ENCODE peak calls at places on chromosome 10, in nine cellular contexts. Q is fibroblast of the aortic adventitia, O is hepatocyte, R is choroid plexus epithelial cell, J is fibroblast of pulmonary artery, G is dorsolateral prefrontal cortex, L is heart right ventricle, X is mucosa of descending colon, Z is mammary epithelial cell. U is an unnamed sample.

GRCh38 chr10:35372329-35372728 is 36.0 kb downstream of the CCNY start:
- DNase-seq in R (no peak), G (no peak), Z (peak; percentile 28), L (peak; percentile 42), J (peak; percentile 81), Q (peak; percentile 86), O (no peak), X (no peak), U (no peak)

GRCh38 chr10:108801775-108802516 is 1121.4 kb downstream of the XPNPEP1 start:
- DNase-seq in J (peak; percentile 11), O (no peak), Q (peak; percentile 69), R (peak; percentile 90), G (no peak), X (no peak), Z (no peak), L (no peak), U (peak; percentile 57)

GRCh38 chr10:88227342-88228018 is 355.6 kb downstream of the RNLS start:
- DNase-seq in J (peak; percentile 88), R (peak; percentile 81), Q (no peak), X (peak; percentile 70), G (peak; percentile 8), Z (no peak), L (no peak), O (no peak), U (no peak)

GRCh38 chr10:17064435-17064834 is 65.2 kb downstream of the CUBN start:
- DNase-seq in Z (no peak), G (no peak), O (no peak), J (no peak), Q (no peak), R (no peak), L (no peak), X (no peak), U (no peak)

GRCh38 chr10:114458955-114459354 is 54.7 kb upstream of the AFAP1L2 start:
- DNase-seq in Z (peak; percentile 21), J (peak; percentile 26), X (peak; percentile 51), L (peak; percentile 38), G (no peak), R (peak; percentile 64), O (peak; percentile 56), Q (no peak), U (no peak)

GRCh38 chr10:42980553-42981357 is 96.1 kb upstream of the RET start:
- DNase-seq in X (no peak), G (no peak), O (no peak), Z (no peak), J (no peak), R (no peak), L (no peak), Q (no peak), U (no peak)

GRCh38 chr10:71981024-71981867 is 17.1 kb downstream of the CHST3 start:
- DNase-seq in Q (peak; percentile 59), J (peak; percentile 36), G (peak; percentile 88), Z (peak; percentile 60), X (no peak), O (no peak), R (peak; percentile 45), L (no peak), U (no peak)

GRCh38 chr10:100654835-100655759 is 90.3 kb upstream of the PAX2 start:
- DNase-seq in Q (no peak), X (no peak), L (no peak), G (no peak), J (no peak), R (no peak), O (no peak), Z (no peak), U (no peak)

GRCh38 chr10:97713828-97714400 is 384 bp downstream of the MARVELD1 start:
- DNase-seq in J (peak; percentile 73), X (peak; percentile 78), Q (peak; percentile 67), O (peak; percentile 88), G (peak; percentile 72), L (peak; percentile 76), Z (peak; percentile 81), R (peak; percentile 76), U (no peak)

GRCh38 chr10:88647216-88647615 is 17.0 kb upstream of the LIPF start:
- DNase-seq in Z (no peak), Q (no peak), O (no peak), G (no peak), X (no peak), J (no peak), L (no peak), R (no peak), U (no peak)

GRCh38 chr10:53209941-53210611 is 437.5 kb upstream of the MBL2 start:
- DNase-seq in R (peak; percentile 37), O (peak; percentile 27), L (no peak), J (peak; percentile 24), Q (peak; percentile 8), X (no peak), G (no peak), Z (peak; percentile 39), U (peak; percentile 13)

GRCh38 chr10:73946253-73947145 is 35.6 kb downstream of the PLAU start:
- DNase-seq in L (no peak), G (no peak), J (no peak), R (no peak), Q (no peak), Z (no peak), O (no peak), X (no peak), U (no peak)

GRCh38 chr10:96401036-96401435 is 42.2 kb upstream of the OPALIN start:
- DNase-seq in R (no peak), Q (no peak), L (no peak), O (no peak), Z (no peak), J (no peak), G (no peak), X (no peak), U (no peak)
- H3K4me3 ChIP-seq in R (no peak overlapping the region), Q (no peak overlapping the region), L (no peak overlapping the region), O (no peak overlapping the region), Z (no peak overlapping the region), J (no peak overlapping the region), G (peak overlapping the region; percentile 25), X (no peak overlapping the region), U (no peak overlapping the region)

GRCh38 chr10:103066141-103067098 is 126.7 kb downstream of the NT5C2 start:
- DNase-seq in O (no peak), X (peak; percentile 12), J (no peak), G (no peak), L (no peak), R (no peak), Q (no peak), Z (no peak), U (no peak)

GRCh38 chr10:103067484-103067883 is 125.6 kb downstream of the NT5C2 start:
- DNase-seq in X (no peak), Z (no peak), O (no peak), L (no peak), Q (no peak), J (no peak), R (no peak), G (no peak), U (no peak)

GRCh38 chr10:103067951-103068350 is 125.1 kb downstream of the NT5C2 start:
- DNase-seq in G (no peak), Z (no peak), R (no peak), O (no peak), L (no peak), J (no peak), X (no peak), Q (no peak), U (no peak)

GRCh38 chr10:103057980-103058568 is 135.0 kb downstream of the NT5C2 start:
- DNase-seq in J (no peak), G (no peak), Z (no peak), O (no peak), Q (no peak), L (no peak), R (no peak), X (no peak), U (no peak)

DNA sequence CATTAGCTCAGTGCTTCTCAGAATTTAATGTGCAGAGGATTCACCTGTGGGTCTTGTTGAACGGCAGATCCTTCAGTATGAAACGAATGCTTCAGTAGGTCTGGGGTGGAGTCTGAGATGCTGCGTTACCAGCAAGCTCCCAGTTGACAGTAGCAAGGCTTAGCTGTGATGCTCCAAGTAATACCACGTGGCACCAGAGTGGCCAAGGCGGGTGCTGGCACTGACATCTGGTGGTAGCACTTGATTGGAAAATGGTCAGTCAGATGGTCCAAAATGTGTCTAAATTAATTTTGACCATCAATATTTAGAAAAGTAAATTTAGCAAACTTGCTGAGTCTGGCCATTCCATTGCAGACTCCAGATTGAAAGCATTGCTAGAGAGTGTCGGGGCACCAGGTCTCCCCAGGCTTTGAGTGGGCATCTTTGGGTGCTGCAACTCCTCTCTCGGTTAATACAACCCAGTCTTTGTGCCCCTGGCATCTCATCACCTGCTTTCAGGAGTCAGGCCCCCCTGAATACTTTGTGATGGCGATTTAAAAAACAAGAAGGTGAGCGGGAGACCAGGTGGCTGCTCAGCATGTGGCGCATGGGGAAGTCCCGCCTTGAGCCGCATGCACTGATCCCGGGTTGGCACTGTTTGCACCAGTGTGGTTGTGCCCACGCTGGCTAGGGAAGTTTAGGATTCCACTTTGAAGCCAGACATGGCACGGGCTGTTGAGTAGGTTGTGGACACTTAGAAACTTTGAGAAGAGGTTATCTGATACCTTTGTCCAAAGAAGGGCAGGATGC is 130.0 kb downstream of the NT5C2 start:
- DNase-seq in R (no peak), Q (no peak), Z (no peak), J (no peak), G (peak; percentile 30), X (no peak), O (no peak), L (no peak), U (no peak)
- TF ChIP-seq CTCF in R (no peak), Q (no peak), Z (peak; percentile 31), J (no peak), G (peak; percentile 62), X (no peak), O (no peak), L (no peak), U (no peak)

DNA sequence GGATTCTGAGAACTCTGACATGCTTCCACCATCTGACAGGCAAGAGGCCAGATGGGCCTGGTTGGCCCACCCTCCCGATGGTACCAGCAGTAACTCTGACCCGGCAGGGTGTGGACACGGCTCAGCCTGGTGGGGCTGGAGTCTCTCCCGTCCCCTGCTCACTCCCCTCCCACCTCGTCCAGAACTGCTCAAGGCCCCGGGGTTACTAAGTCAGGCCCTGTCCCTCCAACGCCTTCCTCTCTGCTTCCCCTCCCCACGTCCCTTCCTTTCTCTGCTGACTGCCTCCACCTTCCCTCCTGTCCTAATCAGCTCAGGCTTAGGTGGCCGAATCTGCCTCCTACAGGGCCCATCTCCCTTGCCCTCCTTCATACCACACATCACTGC is 12.5 kb downstream of the CALML5 start:
- DNase-seq in J (no peak), O (no peak), R (no peak), G (no peak), X (peak; percentile 41), Z (no peak), Q (no peak), L (no peak), U (no peak)
- H3K4me3 ChIP-seq in J (no peak overlapping the region), O (no peak overlapping the region), R (no peak overlapping the region), G (no peak overlapping the region), X (no peak overlapping the region), Z (no peak overlapping the region), Q (no peak overlapping the region), L (no peak overlapping the region), U (no peak overlapping the region)

DNA sequence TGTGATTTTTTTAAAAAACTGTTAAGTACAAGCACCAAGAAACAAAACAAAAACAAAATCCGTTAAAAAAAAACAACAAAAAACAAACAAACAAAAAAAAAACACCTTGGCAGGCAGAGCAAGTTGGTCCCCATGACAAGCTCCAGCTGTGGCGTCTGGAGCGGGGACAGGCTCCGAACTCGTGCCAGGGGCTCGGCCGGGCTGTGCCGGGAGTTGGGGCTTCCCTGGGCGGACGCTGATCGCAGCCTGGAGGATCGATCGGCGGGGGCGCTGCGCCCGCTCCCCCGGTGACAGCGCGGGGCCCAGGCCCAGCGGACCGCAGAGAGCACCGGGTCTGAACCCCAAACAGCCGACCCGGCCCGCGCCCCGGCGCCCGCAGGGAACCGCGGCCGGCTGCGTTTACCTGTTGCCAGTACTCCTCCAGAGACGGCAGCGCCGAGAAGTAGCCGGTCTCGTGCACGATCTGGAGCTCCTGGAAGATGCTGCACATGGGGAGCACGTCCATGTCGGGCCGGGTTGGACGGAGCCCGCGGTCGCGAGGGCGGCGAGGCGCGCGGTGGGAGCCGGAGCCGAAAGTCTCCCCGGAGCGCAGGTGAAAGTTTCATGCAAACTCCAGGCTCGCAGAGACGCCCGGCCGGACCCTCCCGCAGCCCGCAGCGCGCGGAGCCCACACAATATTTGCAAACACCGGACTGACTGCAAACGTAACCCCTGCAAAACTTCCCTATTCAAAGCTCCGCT is at the start of gene KLF6:
- DNase-seq in R (peak; percentile 56), O (peak; percentile 48), Z (no peak), L (peak; percentile 74), Q (peak; percentile 58), X (peak; percentile 42), G (peak; percentile 46), J (peak; percentile 57), U (no peak)
- TF ChIP-seq CTCF in R (no peak), O (no peak), Z (no peak), L (no peak), Q (no peak), X (no peak), G (no peak), J (no peak), U (no peak)